ENCODE peak calls at places on chromosomes 12 and 14, in seven cellular contexts. One of them, this sample, is unnamed.

GRCh38 chr12:5511644-5512584 is 80.0 kb downstream of the NTF3 start:
- DNase-seq in body of pancreas: no peak
- DNase-seq in H9: peak; percentile 61
- DNase-seq in AG04449: no peak
- DNase-seq in SK-N-SH: peak; percentile 43
- DNase-seq in Peyer's patch: no peak
- DNase-seq in GM23338: peak; percentile 72
- DNase-seq in this sample: peak; percentile 37

GRCh38 chr12:49098035-49098451 is 3.4 kb upstream of the DHH start:
- DNase-seq in body of pancreas: peak; percentile 59
- DNase-seq in Peyer's patch: peak; percentile 79
- DNase-seq in SK-N-SH: peak; percentile 78
- DNase-seq in AG04449: no peak
- DNase-seq in H9: peak; percentile 87
- DNase-seq in GM23338: peak; percentile 87
- DNase-seq in this sample: peak; percentile 69

GRCh38 chr12:31234955-31235867 is 90.7 kb downstream of the SINHCAF start:
- DNase-seq in GM23338: peak; percentile 74
- DNase-seq in SK-N-SH: peak; percentile 68
- DNase-seq in AG04449: no peak
- DNase-seq in Peyer's patch: peak; percentile 59
- DNase-seq in H9: peak; percentile 80
- DNase-seq in body of pancreas: peak; percentile 68
- DNase-seq in this sample: no peak

GRCh38 chr14:70018246-70018645 is 139.0 kb downstream of the SMOC1 start:
- DNase-seq in SK-N-SH: no peak
- DNase-seq in Peyer's patch: no peak
- DNase-seq in GM23338: no peak
- DNase-seq in H9: no peak
- DNase-seq in AG04449: no peak
- DNase-seq in body of pancreas: no peak
- DNase-seq in this sample: no peak

GRCh38 chr14:85597701-85598100 is 67.8 kb downstream of the FLRT2 start:
- DNase-seq in AG04449: no peak
- DNase-seq in H9: no peak
- DNase-seq in Peyer's patch: no peak
- DNase-seq in SK-N-SH: no peak
- DNase-seq in GM23338: no peak
- DNase-seq in body of pancreas: no peak
- DNase-seq in this sample: no peak

GRCh38 chr14:76876076-76876475 is 49.9 kb downstream of the LRRC74A start:
- DNase-seq in body of pancreas: peak; percentile 67
- DNase-seq in Peyer's patch: peak; percentile 83
- DNase-seq in SK-N-SH: peak; percentile 86
- DNase-seq in H9: peak; percentile 77
- DNase-seq in AG04449: peak; percentile 24
- DNase-seq in GM23338: peak; percentile 90
- DNase-seq in this sample: peak; percentile 78

GRCh38 chr14:95490727-95491451 is 25.6 kb downstream of the SYNE3 start:
- DNase-seq in AG04449: no peak
- DNase-seq in body of pancreas: no peak
- DNase-seq in SK-N-SH: no peak
- DNase-seq in Peyer's patch: peak; percentile 86
- DNase-seq in H9: no peak
- DNase-seq in GM23338: no peak
- DNase-seq in this sample: no peak

GRCh38 chr12:79020106-79020505 is 155.5 kb downstream of the SYT1 start:
- DNase-seq in SK-N-SH: peak; percentile 5
- DNase-seq in AG04449: no peak
- DNase-seq in GM23338: no peak
- DNase-seq in body of pancreas: no peak
- DNase-seq in H9: no peak
- DNase-seq in Peyer's patch: no peak
- DNase-seq in this sample: no peak

GRCh38 chr12:104182621-104183378 is 32.8 kb upstream of the TXNRD1 start:
- DNase-seq in GM23338: no peak
- DNase-seq in body of pancreas: peak; percentile 15
- DNase-seq in H9: no peak
- DNase-seq in SK-N-SH: no peak
- DNase-seq in Peyer's patch: no peak
- DNase-seq in AG04449: no peak
- DNase-seq in this sample: no peak

GRCh38 chr12:98644433-98644711 is 216 bp downstream of the IKBIP start:
- DNase-seq in GM23338: no peak
- DNase-seq in SK-N-SH: no peak
- DNase-seq in H9: peak; percentile 79
- DNase-seq in AG04449: no peak
- DNase-seq in Peyer's patch: peak; percentile 63
- DNase-seq in body of pancreas: no peak
- DNase-seq in this sample: no peak

GRCh38 chr12:4148418-4149056 is 125.0 kb upstream of the CCND2 start:
- DNase-seq in SK-N-SH: no peak
- DNase-seq in Peyer's patch: peak; percentile 94
- DNase-seq in AG04449: no peak
- DNase-seq in GM23338: no peak
- DNase-seq in H9: no peak
- DNase-seq in body of pancreas: no peak
- DNase-seq in this sample: peak; percentile 47

GRCh38 chr12:49809369-49810158 is 18.6 kb downstream of the NCKAP5L start:
- DNase-seq in H9: no peak
- DNase-seq in body of pancreas: no peak
- DNase-seq in AG04449: no peak
- DNase-seq in SK-N-SH: no peak
- DNase-seq in Peyer's patch: no peak
- DNase-seq in GM23338: peak; percentile 66
- DNase-seq in this sample: no peak

GRCh38 chr14:64704743-64705405 is 650 bp downstream of the PLEKHG3 start:
- DNase-seq in GM23338: no peak
- DNase-seq in body of pancreas: peak; percentile 63
- DNase-seq in Peyer's patch: peak; percentile 53
- DNase-seq in H9: no peak
- DNase-seq in SK-N-SH: peak; percentile 79
- DNase-seq in AG04449: no peak
- DNase-seq in this sample: no peak

GRCh38 chr12:12807970-12808702 is 5.0 kb upstream of the DDX47 start:
- DNase-seq in H9: no peak
- DNase-seq in GM23338: no peak
- DNase-seq in SK-N-SH: no peak
- DNase-seq in Peyer's patch: peak; percentile 92
- DNase-seq in body of pancreas: no peak
- DNase-seq in AG04449: no peak
- DNase-seq in this sample: peak; percentile 50

GRCh38 chr14:64720190-64720589 is 16.0 kb downstream of the PLEKHG3 start:
- DNase-seq in GM23338: no peak
- DNase-seq in Peyer's patch: peak; percentile 86
- DNase-seq in AG04449: peak; percentile 59
- DNase-seq in H9: no peak
- DNase-seq in SK-N-SH: no peak
- DNase-seq in body of pancreas: peak; percentile 67
- DNase-seq in this sample: no peak

GRCh38 chr14:96727490-96727889 is 69.7 kb upstream of the VRK1 start:
- DNase-seq in H9: no peak
- DNase-seq in SK-N-SH: no peak
- DNase-seq in AG04449: no peak
- DNase-seq in GM23338: no peak
- DNase-seq in body of pancreas: no peak
- DNase-seq in Peyer's patch: no peak
- DNase-seq in this sample: no peak

GRCh38 chr14:64855732-64856527 is 23.8 kb downstream of the SPTB start:
- DNase-seq in body of pancreas: no peak
- DNase-seq in GM23338: no peak
- DNase-seq in Peyer's patch: no peak
- DNase-seq in SK-N-SH: no peak
- DNase-seq in H9: no peak
- DNase-seq in AG04449: no peak
- DNase-seq in this sample: no peak

GRCh38 chr12:19692566-19692965 is 253.3 kb downstream of the AEBP2 start:
- DNase-seq in H9: no peak
- DNase-seq in Peyer's patch: no peak
- DNase-seq in GM23338: no peak
- DNase-seq in SK-N-SH: no peak
- DNase-seq in AG04449: no peak
- DNase-seq in body of pancreas: no peak
- DNase-seq in this sample: no peak

GRCh38 chr14:49879683-49880204 is 13.1 kb upstream of the ARF6 start:
- DNase-seq in Peyer's patch: peak; percentile 76
- DNase-seq in GM23338: peak; percentile 92
- DNase-seq in AG04449: no peak
- DNase-seq in body of pancreas: peak; percentile 49
- DNase-seq in H9: peak; percentile 87
- DNase-seq in SK-N-SH: peak; percentile 65
- DNase-seq in this sample: peak; percentile 69

GRCh38 chr12:113395119-113395518 is 8.6 kb downstream of the SDS start:
- DNase-seq in SK-N-SH: no peak
- DNase-seq in H9: no peak
- DNase-seq in GM23338: no peak
- DNase-seq in Peyer's patch: no peak
- DNase-seq in AG04449: no peak
- DNase-seq in body of pancreas: no peak
- DNase-seq in this sample: no peak

GRCh38 chr14:74763803-74764531 is 851 bp downstream of the YLPM1 start:
- DNase-seq in Peyer's patch: no peak
- DNase-seq in body of pancreas: peak; percentile 16
- DNase-seq in SK-N-SH: peak; percentile 28
- DNase-seq in H9: peak; percentile 27
- DNase-seq in GM23338: peak; percentile 37
- DNase-seq in AG04449: no peak
- DNase-seq in this sample: peak; percentile 34

GRCh38 chr12:116508145-116509121 is 50.7 kb upstream of the MAP1LC3B2 start:
- DNase-seq in Peyer's patch: peak; percentile 66
- DNase-seq in GM23338: peak; percentile 79
- DNase-seq in AG04449: no peak
- DNase-seq in H9: peak; percentile 81
- DNase-seq in SK-N-SH: peak; percentile 66
- DNase-seq in body of pancreas: no peak
- DNase-seq in this sample: peak; percentile 31

GRCh38 chr14:31414190-31414833 is 6.0 kb downstream of the HEATR5A start:
- DNase-seq in AG04449: no peak
- DNase-seq in Peyer's patch: no peak
- DNase-seq in SK-N-SH: no peak
- DNase-seq in body of pancreas: no peak
- DNase-seq in GM23338: no peak
- DNase-seq in H9: no peak
- DNase-seq in this sample: no peak

DNA sequence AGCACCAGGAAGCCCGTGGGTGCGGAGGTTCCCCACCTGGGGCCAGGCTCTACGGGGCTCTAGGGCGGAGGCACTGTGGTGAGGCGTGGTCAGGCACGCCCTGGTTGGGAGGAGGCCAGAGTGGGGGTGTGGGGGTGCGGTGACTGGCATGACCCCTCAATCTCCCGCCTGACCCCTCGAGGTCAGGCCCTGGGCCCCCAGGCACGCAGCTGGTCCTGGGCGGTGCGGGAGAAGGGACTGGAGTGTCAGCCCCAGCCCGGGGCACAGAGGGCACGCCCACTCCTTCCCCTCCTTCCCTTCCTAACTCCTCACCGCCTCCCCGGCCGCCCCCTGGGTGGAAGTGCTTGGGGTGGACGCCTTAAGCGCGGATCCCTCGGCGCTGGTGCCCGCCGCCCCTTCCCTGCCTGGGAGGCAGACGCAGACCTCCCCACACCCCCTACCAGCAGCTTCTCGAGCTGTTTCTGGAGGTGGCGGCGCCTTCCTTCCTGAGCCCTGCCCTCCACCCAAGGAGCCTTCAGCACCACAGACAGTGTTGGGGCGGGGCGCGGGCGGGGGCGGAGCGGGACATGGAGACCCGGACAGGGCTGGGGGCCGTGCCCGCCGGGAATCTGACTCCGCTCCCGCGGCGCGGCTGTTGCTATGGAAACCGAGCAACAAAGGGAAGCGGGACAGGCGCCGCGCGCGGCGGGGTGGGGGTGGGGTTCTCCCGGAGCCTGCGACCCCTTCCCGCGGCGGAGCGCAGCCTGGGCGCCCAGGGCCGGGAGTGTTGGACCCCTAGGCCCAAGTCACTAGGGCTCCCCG is 744 bp upstream of the CRIP2 start:
- DNase-seq in H9: peak; percentile 97
- DNase-seq in Peyer's patch: peak; percentile 85
- DNase-seq in body of pancreas: peak; percentile 88
- DNase-seq in SK-N-SH: peak; percentile 85
- DNase-seq in AG04449: no peak
- DNase-seq in GM23338: peak; percentile 96
- DNase-seq in this sample: peak; percentile 66
- TF ChIP-seq CTCF in H9: no peak
- TF ChIP-seq CTCF in Peyer's patch: no peak
- TF ChIP-seq CTCF in body of pancreas: no peak
- TF ChIP-seq CTCF in SK-N-SH: no peak
- TF ChIP-seq CTCF in AG04449: no peak
- TF ChIP-seq CTCF in GM23338: no peak
- TF ChIP-seq CTCF in this sample: no peak

GRCh38 chr14:22265319-22266140 is 323.5 kb downstream of the DAD1 start:
- DNase-seq in SK-N-SH: no peak
- DNase-seq in body of pancreas: no peak
- DNase-seq in Peyer's patch: no peak
- DNase-seq in AG04449: no peak
- DNase-seq in GM23338: peak; percentile 46
- DNase-seq in H9: no peak
- DNase-seq in this sample: no peak
- TF ChIP-seq CTCF in SK-N-SH: no peak
- TF ChIP-seq CTCF in body of pancreas: no peak
- TF ChIP-seq CTCF in Peyer's patch: no peak
- TF ChIP-seq CTCF in AG04449: no peak
- TF ChIP-seq CTCF in GM23338: peak; percentile 54
- TF ChIP-seq CTCF in H9: peak; percentile 43
- TF ChIP-seq CTCF in this sample: peak; percentile 16

GRCh38 chr12:45671254-45671653 is 58.3 kb upstream of the ARID2 start:
- DNase-seq in AG04449: peak; percentile 42
- DNase-seq in Peyer's patch: no peak
- DNase-seq in GM23338: no peak
- DNase-seq in H9: no peak
- DNase-seq in SK-N-SH: no peak
- DNase-seq in body of pancreas: no peak
- DNase-seq in this sample: no peak

GRCh38 chr12:45675534-45675933 is 54.0 kb upstream of the ARID2 start:
- DNase-seq in body of pancreas: no peak
- DNase-seq in Peyer's patch: no peak
- DNase-seq in AG04449: no peak
- DNase-seq in SK-N-SH: no peak
- DNase-seq in H9: no peak
- DNase-seq in GM23338: no peak
- DNase-seq in this sample: no peak

GRCh38 chr12:45670339-45671065 is 59.0 kb upstream of the ARID2 start:
- DNase-seq in Peyer's patch: no peak
- DNase-seq in AG04449: no peak
- DNase-seq in body of pancreas: no peak
- DNase-seq in GM23338: no peak
- DNase-seq in H9: no peak
- DNase-seq in SK-N-SH: no peak
- DNase-seq in this sample: peak; percentile 18

GRCh38 chr12:45674181-45674580 is 55.3 kb upstream of the ARID2 start:
- DNase-seq in GM23338: no peak
- DNase-seq in body of pancreas: no peak
- DNase-seq in SK-N-SH: no peak
- DNase-seq in H9: no peak
- DNase-seq in Peyer's patch: no peak
- DNase-seq in AG04449: no peak
- DNase-seq in this sample: no peak

GRCh38 chr12:45674583-45674982 is 54.9 kb upstream of the ARID2 start:
- DNase-seq in SK-N-SH: no peak
- DNase-seq in AG04449: peak; percentile 58
- DNase-seq in body of pancreas: peak; percentile 14
- DNase-seq in Peyer's patch: peak; percentile 48
- DNase-seq in H9: no peak
- DNase-seq in GM23338: no peak
- DNase-seq in this sample: no peak
- TF ChIP-seq CTCF in SK-N-SH: no peak
- TF ChIP-seq CTCF in AG04449: no peak
- TF ChIP-seq CTCF in body of pancreas: no peak
- TF ChIP-seq CTCF in Peyer's patch: no peak
- TF ChIP-seq CTCF in H9: no peak
- TF ChIP-seq CTCF in GM23338: no peak
- TF ChIP-seq CTCF in this sample: no peak

GRCh38 chr12:105235747-105236476 is at the start of gene APPL2:
- DNase-seq in Peyer's patch: peak; percentile 94
- DNase-seq in H9: peak; percentile 93
- DNase-seq in GM23338: peak; percentile 91
- DNase-seq in body of pancreas: peak; percentile 91
- DNase-seq in AG04449: no peak
- DNase-seq in SK-N-SH: peak; percentile 97
- DNase-seq in this sample: peak; percentile 93
- TF ChIP-seq CTCF in Peyer's patch: peak; percentile 35
- TF ChIP-seq CTCF in H9: peak; percentile 51
- TF ChIP-seq CTCF in GM23338: peak; percentile 9
- TF ChIP-seq CTCF in body of pancreas: peak; percentile 33
- TF ChIP-seq CTCF in AG04449: no peak
- TF ChIP-seq CTCF in SK-N-SH: peak; percentile 50
- TF ChIP-seq CTCF in this sample: no peak